ENCODE peak calls at places on chromosomes 4 and X, in five cellular contexts. O, B, P, W and X are unnamed samples.
A peak's percentile ranks its signal among the peaks of the same experiment; 100 is the strongest.

GRCh38 chr4:164683040-164683439 is 70.9 kb upstream of the SMIM31 start:
- DNase-seq in B (no peak), W (no peak), O (no peak), P (no peak), X (no peak)

GRCh38 chr4:42865572-42866189 is 26.8 kb upstream of the GRXCR1 start:
- DNase-seq in W (no peak), O (peak; percentile 24), B (peak; percentile 83), P (peak; percentile 47), X (peak; percentile 42)

GRCh38 chrX:43655151-43655676 is 885 bp upstream of the MAOA start:
- DNase-seq in W (peak; percentile 71), O (peak; percentile 41), B (peak; percentile 48), P (peak; percentile 15), X (peak; percentile 36)

GRCh38 chrX:18828832-18829404 is 121.5 kb downstream of the PPEF1 start:
- DNase-seq in B (no peak), O (peak; percentile 8), W (no peak), P (no peak), X (no peak)

GRCh38 chrX:147476008-147476407 is 435.7 kb upstream of the FMR1 start:
- DNase-seq in O (no peak), W (no peak), P (no peak), B (peak; percentile 47), X (no peak)

GRCh38 chrX:152428089-152428488 is 23.0 kb downstream of the GABRA3 start:
- DNase-seq in B (no peak), P (no peak), O (peak; percentile 80), W (no peak), X (no peak)

GRCh38 chrX:7927259-7928167 is at the start of gene PNPLA4:
- DNase-seq in B (peak; percentile 80), O (peak; percentile 76), P (peak; percentile 75), W (peak; percentile 93), X (peak; percentile 88)

GRCh38 chrX:39772057-39772832 is 325.5 kb downstream of the BCOR start:
- DNase-seq in O (peak; percentile 77), P (peak; percentile 57), W (no peak), B (peak; percentile 71), X (no peak)

GRCh38 chr4:58063761-58064160 is 953.6 kb upstream of the IGFBP7 start:
- DNase-seq in O (no peak), P (no peak), B (no peak), W (no peak), X (no peak)

GRCh38 chrX:122913134-122913533 is 270.9 kb upstream of the GRIA3 start:
- DNase-seq in W (no peak), O (no peak), P (no peak), B (no peak), X (no peak)

GRCh38 chr4:123649644-123650356 is 253.2 kb downstream of the SPRY1 start:
- DNase-seq in O (peak; percentile 75), B (peak; percentile 54), W (no peak), P (no peak), X (peak; percentile 78)

GRCh38 chr4:123286903-123287466 is 109.6 kb upstream of the SPRY1 start:
- DNase-seq in B (no peak), P (no peak), O (no peak), W (no peak), X (no peak)

GRCh38 chrX:49059209-49060191 is 701 bp downstream of the CCDC120 start:
- DNase-seq in P (no peak), B (peak; percentile 43), O (no peak), W (no peak), X (peak; percentile 57)

GRCh38 chrX:16487620-16488380 is 162.2 kb upstream of the S100G start:
- DNase-seq in P (no peak), O (peak; percentile 49), W (no peak), B (no peak), X (no peak)

DNA sequence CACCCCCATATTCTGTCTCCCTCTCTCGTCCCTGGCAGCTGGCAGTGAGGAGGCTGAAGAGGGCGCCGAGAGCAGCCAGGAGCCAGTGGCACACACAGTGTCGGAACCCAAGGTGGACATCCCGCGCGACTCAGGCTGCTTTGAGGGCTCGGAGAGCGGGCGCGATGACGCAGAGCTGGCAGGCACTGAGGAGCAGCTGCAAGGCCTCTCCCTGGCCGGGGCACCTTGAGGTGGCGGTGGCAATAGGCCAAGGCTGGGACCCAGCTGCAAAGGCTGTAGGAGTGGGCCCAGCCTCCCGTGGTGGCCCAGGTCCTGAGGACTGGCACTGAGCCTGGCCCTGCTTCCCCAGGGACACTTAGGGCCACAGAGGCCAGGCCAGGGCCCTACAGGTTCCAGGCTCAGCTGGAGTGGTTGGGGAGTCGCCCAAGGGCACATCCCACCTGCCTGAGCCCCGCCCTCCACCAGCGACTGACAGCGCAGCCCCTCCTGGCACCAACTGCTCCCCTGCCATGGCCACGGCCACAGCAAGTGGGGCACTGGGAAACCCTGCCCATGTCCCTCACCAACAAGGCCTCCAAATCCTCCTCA is 13.9 kb downstream of the SASH3 start:
- DNase-seq in W (no peak), P (no peak), B (no peak), O (no peak), X (no peak)
- H3K36me3 ChIP-seq in W (no peaks in the 10 kb centered on the region), P (peaks cover 33% of the 10 kb centered on the region), B (no peaks in the 10 kb centered on the region), O (no peaks in the 10 kb centered on the region), X (no peaks in the 10 kb centered on the region)

DNA sequence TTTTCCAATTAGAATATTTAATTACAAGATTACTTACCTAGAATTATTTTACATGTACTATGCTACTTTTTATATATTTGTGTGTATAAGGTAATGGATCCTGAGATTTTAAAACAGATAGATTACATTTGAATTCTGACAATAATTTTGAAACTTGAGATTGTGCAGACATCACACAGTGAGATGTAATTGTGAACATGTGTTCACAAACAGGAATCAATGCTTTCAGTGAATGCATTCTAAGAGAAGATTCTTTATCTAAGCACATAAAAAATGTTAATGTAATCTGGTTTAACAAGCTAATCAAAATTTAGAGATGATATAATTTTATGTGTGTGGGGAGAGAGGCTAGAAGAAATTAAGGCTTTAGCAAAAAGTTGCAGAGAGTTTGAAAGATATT is 1925.5 kb downstream of the ARAP2 start:
- DNase-seq in B (no peak), W (no peak), O (no peak), P (no peak), X (no peak)
- H3K4me3 ChIP-seq in B (no peak overlapping the region), W (no peak overlapping the region), O (no peak overlapping the region), P (no peak overlapping the region), X (no peak overlapping the region)

GRCh38 chr4:76279462-76279861 is 27.1 kb upstream of the STBD1 start:
- DNase-seq in W (no peak), O (no peak), P (peak; percentile 16), B (no peak), X (no peak)
- TF ChIP-seq CTCF in W (peak; percentile 10), O (no peak), P (peak; percentile 18), B (peak; percentile 52), X (no peak)

DNA sequence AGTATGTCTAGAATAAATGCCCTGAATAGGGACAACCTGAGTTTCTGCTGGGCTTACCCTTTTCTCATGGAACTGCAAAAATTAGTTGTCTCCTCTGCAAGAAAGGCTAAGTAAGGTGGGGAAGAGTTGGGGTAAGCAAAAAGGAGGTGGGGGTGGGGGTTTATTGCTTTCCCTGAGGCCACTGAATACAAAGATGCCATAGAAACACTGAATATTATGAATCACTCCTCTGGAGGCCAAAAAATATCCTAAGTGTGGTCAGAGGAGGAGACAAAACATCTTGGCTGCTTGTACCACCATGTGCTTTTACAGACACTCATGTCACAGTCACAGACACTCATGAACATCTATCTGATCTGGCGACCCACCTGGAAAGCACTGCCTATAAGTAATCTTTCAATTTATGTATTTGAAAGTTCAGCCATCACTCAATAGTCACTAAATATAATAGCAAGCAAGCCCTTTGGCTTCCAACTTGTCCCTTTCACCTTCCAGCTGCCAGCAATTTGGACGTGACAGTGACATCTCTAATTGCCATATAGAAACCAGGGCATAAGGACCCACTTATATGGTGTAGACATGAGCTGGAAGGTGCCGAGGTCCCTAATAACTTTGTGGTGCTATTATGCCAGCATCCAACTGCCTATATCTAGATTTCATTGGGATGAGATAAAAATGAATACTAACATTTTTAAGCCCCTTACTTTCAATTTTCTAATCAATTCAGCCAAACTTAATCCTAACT is 122.7 kb upstream of the CBR4 start:
- DNase-seq in P (no peak), B (no peak), W (no peak), O (no peak), X (no peak)
- H3K36me3 ChIP-seq in P (no peaks in the 10 kb centered on the region), B (peaks cover 6% of the 10 kb centered on the region), W (peaks cover 46% of the 10 kb centered on the region), O (peaks cover 9% of the 10 kb centered on the region), X (no peaks in the 10 kb centered on the region)

GRCh38 chrX:130084651-130085237 is 25.6 kb downstream of the ELF4 start:
- DNase-seq in P (no peak), O (no peak), B (no peak), W (no peak), X (no peak)

GRCh38 chrX:130082244-130083106 is 27.8 kb downstream of the ELF4 start:
- DNase-seq in B (no peak), O (no peak), P (peak; percentile 59), W (peak; percentile 75), X (no peak)

GRCh38 chrX:130085551-130085986 is 24.7 kb downstream of the ELF4 start:
- DNase-seq in B (no peak), W (no peak), O (peak; percentile 21), P (no peak), X (no peak)

GRCh38 chrX:130083107-130083490 is 27.2 kb downstream of the ELF4 start:
- DNase-seq in O (no peak), W (no peak), B (peak; percentile 34), P (no peak), X (no peak)

GRCh38 chrX:130083656-130084382 is 26.5 kb downstream of the ELF4 start:
- DNase-seq in O (no peak), P (no peak), W (peak; percentile 65), B (no peak), X (no peak)
- H3K4me3 ChIP-seq in O (no peak overlapping the region), P (peak overlapping the region; percentile 71), W (no peak overlapping the region), B (no peak overlapping the region), X (no peak overlapping the region)

GRCh38 chr4:169203891-169204290 is 66.9 kb downstream of the SH3RF1 start:
- DNase-seq in B (no peak), W (no peak), O (no peak), P (no peak), X (no peak)
- TF ChIP-seq CTCF in B (no peak), W (no peak), O (no peak), P (no peak), X (no peak)

GRCh38 chr4:20764353-20764752 is 64.1 kb downstream of the PACRGL start:
- DNase-seq in P (no peak), W (no peak), B (no peak), O (peak; percentile 37), X (no peak)
- H3K36me3 ChIP-seq in P (no peaks in the 10 kb centered on the region), W (no peaks in the 10 kb centered on the region), B (no peaks in the 10 kb centered on the region), O (no peaks in the 10 kb centered on the region), X (no peaks in the 10 kb centered on the region)

DNA sequence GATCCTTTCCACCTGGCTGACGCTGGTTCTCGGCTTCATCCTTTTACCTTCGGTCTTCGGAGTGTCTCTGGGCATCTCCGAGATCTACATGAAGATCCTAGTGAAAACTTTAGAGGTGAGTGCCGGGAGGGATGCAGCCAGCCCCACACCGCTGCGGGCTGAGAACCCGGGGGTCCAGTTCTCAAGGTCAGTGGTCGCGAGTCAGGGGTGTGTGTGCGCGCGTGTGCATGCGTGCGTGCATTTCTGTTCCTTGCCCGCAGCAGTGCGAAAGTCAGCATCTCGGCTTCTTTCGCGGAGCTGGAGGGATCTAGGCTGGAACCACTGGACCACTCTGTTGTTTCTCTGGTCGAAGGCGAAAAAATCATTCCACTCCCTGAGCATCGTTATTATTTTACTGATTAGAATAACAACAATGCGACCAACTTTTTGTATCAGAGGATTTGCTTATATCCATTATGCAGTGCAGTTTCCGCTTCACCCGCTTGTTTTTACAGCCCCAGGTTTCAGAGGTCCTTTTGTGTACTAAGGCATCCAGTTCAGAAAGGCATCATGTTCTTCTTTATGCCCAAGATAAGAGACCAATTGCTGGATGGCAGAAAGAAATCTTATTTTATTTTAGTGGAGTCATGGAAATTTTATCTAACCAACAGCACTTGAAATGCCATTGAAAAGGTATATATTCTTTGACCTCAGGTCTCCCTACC is 893 bp downstream of the GPAT3 start:
- DNase-seq in W (no peak), B (no peak), P (no peak), O (peak; percentile 3), X (no peak)
- H3K4me3 ChIP-seq in W (peak overlapping the region; percentile 60), B (peak overlapping the region; percentile 96), P (peak overlapping the region; percentile 86), O (peak overlapping the region; percentile 90), X (peak overlapping the region; percentile 76)

GRCh38 chr4:105346869-105347268 is 127.0 kb downstream of the PPA2 start:
- DNase-seq in W (no peak), B (no peak), P (no peak), O (no peak), X (no peak)
- TF ChIP-seq CTCF in W (no peak), B (no peak), P (no peak), O (no peak), X (no peak)